ENCODE peak calls at places on chromosome 22, in seven cellular contexts. O is SK-N-SH, I is K562, N is HCT116, Y is HepG2, E is NT2/D1, V is GM12878. X is an unnamed sample.
A peak's percentile ranks its signal among the peaks of the same experiment; 100 is the strongest.

GRCh38 chr22:37701121-37701786 is 4.4 kb downstream of the TRIOBP start:
- DNase-seq in V (no peak), Y (no peak), E (no peak), N (no peak), O (no peak), I (no peak), X (no peak)

GRCh38 chr22:44765571-44766285 is 13.4 kb downstream of the ARHGAP8 start:
- DNase-seq in I (no peak), V (no peak), N (no peak), O (no peak), Y (no peak), E (no peak), X (no peak)

GRCh38 chr22:44281706-44282637 is 30.8 kb downstream of the SHISAL1 start:
- DNase-seq in N (no peak), V (no peak), I (no peak), Y (no peak), O (no peak), E (no peak), X (no peak)

GRCh38 chr22:25845985-25846745 is 104.2 kb downstream of the MYO18B start:
- DNase-seq in N (no peak), I (no peak), E (no peak), O (no peak), Y (no peak), V (no peak), X (no peak)

GRCh38 chr22:45284705-45285305 is at the start of gene UPK3A:
- DNase-seq in I (peak; percentile 24), Y (no peak), V (no peak), N (peak; percentile 33), O (peak; percentile 77), E (no peak), X (no peak)

GRCh38 chr22:18031670-18032454 is 7.5 kb upstream of the MICAL3 start:
- DNase-seq in I (no peak), E (no peak), O (no peak), N (peak; percentile 82), Y (no peak), V (no peak), X (no peak)

GRCh38 chr22:46534177-46534776 is 3.1 kb downstream of the CELSR1 start:
- DNase-seq in V (no peak), I (no peak), E (no peak), Y (no peak), N (no peak), O (no peak), X (no peak)

GRCh38 chr22:48639896-48640732 is 1187.6 kb downstream of the BRD1 start:
- DNase-seq in I (no peak), V (no peak), N (no peak), Y (no peak), O (peak; percentile 56), E (no peak), X (no peak)

GRCh38 chr22:29626497-29627195 is 23.2 kb downstream of the NF2 start:
- DNase-seq in I (no peak), Y (peak; percentile 15), N (no peak), E (no peak), O (no peak), V (no peak), X (no peak)

GRCh38 chr22:40512426-40513136 is 123.9 kb downstream of the MRTFA start:
- DNase-seq in N (no peak), V (no peak), E (no peak), O (no peak), I (no peak), Y (peak; percentile 55), X (no peak)

GRCh38 chr22:30187726-30188407 is 58.7 kb downstream of the LIF start:
- DNase-seq in I (no peak), O (no peak), E (no peak), V (no peak), N (no peak), Y (no peak), X (no peak)

GRCh38 chr22:40487663-40488249 is 117.4 kb downstream of the SGSM3 start:
- DNase-seq in E (no peak), I (peak; percentile 17), V (no peak), O (peak; percentile 31), Y (peak; percentile 17), N (no peak), X (no peak)

GRCh38 chr22:46936378-46936916 is 174.0 kb downstream of the TBC1D22A start:
- DNase-seq in I (no peak), E (no peak), O (no peak), N (no peak), Y (peak; percentile 76), V (no peak), X (peak; percentile 37)

GRCh38 chr22:44683237-44683636 is 18.8 kb upstream of the PRR5 start:
- DNase-seq in N (no peak), V (peak; percentile 45), Y (no peak), E (no peak), I (no peak), O (no peak), X (no peak)

GRCh38 chr22:18970948-18971315 is 34.8 kb upstream of the PRODH start:
- DNase-seq in O (peak; percentile 65), V (no peak), N (no peak), E (no peak), Y (no peak), I (no peak), X (no peak)

GRCh38 chr22:17501679-17502285 is 61.5 kb upstream of the SLC25A18 start:
- DNase-seq in O (peak; percentile 69), V (peak; percentile 57), E (peak; percentile 27), I (peak; percentile 51), N (peak; percentile 69), Y (peak; percentile 63), X (no peak)

GRCh38 chr22:17917490-17917983 is 106.8 kb downstream of the MICAL3 start:
- DNase-seq in O (no peak), I (peak; percentile 93), Y (no peak), E (no peak), V (no peak), N (no peak), X (no peak)

GRCh38 chr22:43057641-43058040 is 31.6 kb downstream of the TTLL1 start:
- DNase-seq in Y (no peak), N (no peak), I (no peak), V (no peak), E (no peak), O (no peak), X (no peak)

GRCh38 chr22:32720924-32721323 is 80.6 kb upstream of the TIMP3 start:
- DNase-seq in I (no peak), V (no peak), N (no peak), Y (peak; percentile 64), O (peak; percentile 37), E (no peak), X (no peak)

GRCh38 chr22:44957267-44957905 is 52.4 kb downstream of the PHF21B start:
- DNase-seq in N (no peak), E (no peak), Y (peak; percentile 9), I (no peak), V (no peak), O (no peak), X (no peak)

DNA sequence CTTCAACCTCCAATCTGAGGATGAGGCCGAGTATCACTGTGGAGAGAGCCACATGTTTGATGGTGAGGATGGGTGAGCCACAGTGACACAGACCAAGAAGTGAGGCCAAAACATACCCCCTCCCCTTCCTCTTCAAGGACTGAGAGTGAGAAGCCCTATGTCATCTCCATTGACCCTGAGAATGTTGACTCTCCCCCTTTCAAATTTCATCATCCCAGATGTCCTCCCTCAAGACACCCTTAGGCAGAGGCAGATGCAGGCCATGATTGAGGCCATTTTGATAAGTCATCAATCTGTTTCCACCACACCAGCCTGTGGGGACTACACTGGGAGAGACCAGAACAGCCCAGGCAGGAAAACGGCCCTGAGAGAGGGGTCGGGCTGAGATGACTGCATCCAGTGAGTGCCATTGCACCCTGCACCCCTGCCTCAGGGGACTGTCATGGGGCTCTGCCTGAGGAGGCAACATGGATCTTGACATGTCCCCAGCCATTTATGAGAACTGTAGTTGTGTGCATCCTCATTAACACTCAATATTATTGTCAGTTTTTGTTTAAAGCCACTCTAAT is 84.2 kb upstream of the IGLL5 start:
- DNase-seq in N (no peak), O (no peak), V (no peak), Y (no peak), E (no peak), I (no peak), X (peak; percentile 8)
- TF ChIP-seq YY1 in N (no peak), O (no peak), V (no peak), Y (no peak), E (no peak), I (no peak), X (no peak)

DNA sequence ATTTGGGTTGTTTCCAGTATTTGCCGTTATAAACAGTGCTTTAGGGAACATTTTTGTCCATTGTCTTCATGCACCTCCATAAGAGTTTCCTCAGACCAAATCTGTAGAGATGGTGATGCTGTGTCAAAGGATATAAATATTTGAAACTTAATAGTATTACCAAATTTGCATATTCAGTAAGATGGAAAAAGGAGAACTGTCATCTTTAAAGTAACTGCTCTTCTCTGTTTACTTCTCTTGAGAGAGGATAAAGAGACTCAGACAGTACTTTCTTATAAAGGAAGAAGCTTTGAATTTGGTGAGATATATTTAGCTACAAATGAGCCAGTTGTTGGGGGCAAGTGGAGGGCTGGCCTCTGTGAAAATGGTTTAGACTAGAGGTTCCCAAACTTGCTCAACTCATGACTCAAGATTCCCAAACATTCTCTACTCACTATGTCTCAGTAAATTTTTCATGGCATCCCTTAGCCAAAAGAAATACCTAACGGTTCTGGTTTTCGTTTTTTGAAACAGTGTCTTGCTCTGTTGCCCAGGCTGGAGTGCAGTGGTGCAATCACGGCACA is 26.2 kb downstream of the SHISA8 start:
- DNase-seq in Y (no peak), N (no peak), V (no peak), E (no peak), O (no peak), I (no peak), X (no peak)
- TF ChIP-seq YY1 in Y (no peak), N (no peak), V (no peak), E (no peak), O (no peak), I (no peak), X (no peak)

GRCh38 chr22:31377609-31378008 is 21.8 kb upstream of the DRG1 start:
- DNase-seq in Y (no peak), I (no peak), V (no peak), O (no peak), E (no peak), N (no peak), X (no peak)

GRCh38 chr22:31378123-31378522 is 21.3 kb upstream of the DRG1 start:
- DNase-seq in O (no peak), E (no peak), I (no peak), Y (no peak), V (no peak), N (no peak), X (no peak)
- TF ChIP-seq YY1 in O (no peak), E (no peak), I (no peak), Y (no peak), V (no peak), N (no peak), X (no peak)

DNA sequence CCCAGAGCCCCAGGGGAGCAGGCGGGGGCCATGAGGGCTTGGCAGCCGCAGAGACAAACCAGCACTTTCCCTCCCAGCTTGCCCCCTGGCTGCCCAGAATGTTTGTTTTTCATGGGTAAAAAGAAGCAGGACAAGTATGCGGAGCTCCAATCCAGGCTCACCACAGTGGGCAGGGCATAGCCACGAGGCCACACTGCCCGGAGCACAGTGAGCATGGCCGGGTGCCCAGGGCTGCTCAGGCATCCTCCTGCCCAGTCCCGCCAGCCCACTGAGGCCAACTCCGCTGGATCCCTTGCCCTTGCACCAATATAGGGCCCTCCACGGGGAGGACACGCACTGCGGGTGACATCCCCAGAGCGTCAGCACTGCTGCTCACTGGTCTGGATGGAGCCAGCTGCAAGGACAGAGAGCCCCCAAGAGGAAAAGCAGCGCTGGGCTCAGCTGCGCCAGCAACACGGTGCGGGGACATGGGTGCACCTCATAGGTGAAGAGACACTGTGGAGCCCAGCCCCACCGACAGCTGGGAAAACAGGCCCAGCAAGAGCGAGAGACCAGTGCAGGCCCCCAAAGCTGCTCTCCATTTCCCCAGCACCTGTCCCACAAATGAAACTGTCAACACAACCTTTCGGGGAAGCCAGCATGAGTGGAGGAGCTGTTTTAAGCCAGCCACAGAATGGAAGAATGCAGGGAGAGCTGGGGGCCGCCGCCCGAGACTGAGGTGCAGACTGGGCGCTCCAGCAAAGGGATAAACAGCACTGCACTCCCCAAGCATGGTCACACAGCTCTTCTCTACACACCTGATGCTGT is 24.8 kb downstream of the ARVCF start:
- DNase-seq in Y (no peak), E (no peak), N (no peak), I (no peak), V (no peak), O (no peak), X (no peak)
- TF ChIP-seq YY1 in Y (no peak), E (no peak), N (no peak), I (no peak), V (no peak), O (no peak), X (no peak)

X was measured in H1.